ENCODE peak calls at places on chromosomes 4 and X, in seven cellular contexts. P is NCI-H1694 treated with DMSO at 0.1 percent for 48 hours; U is ovary; W is H7; Q is omental fat pad; D is activated CD4-positive, alpha-beta T cell treated with anti-CD3 and anti-CD28 coated beads, Interleukin-2, amount 10 ng/mL, durations not matched to agents 7 days and 5 days; A is H1. I is an unnamed sample.

GRCh38 chrX:122272011-122272410 is 912.1 kb upstream of the GRIA3 start:
- DNase-seq in P (no peak), U (no peak), W (no peak), Q (no peak), D (no peak), A (no peak), I (no peak)

GRCh38 chrX:140526138-140526537 is 21.3 kb upstream of the SOX3 start:
- DNase-seq in P (no peak), U (no peak), W (peak), Q (no peak), D (no peak), A (no peak), I (no peak)

GRCh38 chrX:12614266-12614665 is 176.9 kb upstream of the PRPS2 start:
- DNase-seq in P (no peak), U (no peak), W (no peak), Q (no peak), D (no peak), A (no peak), I (no peak)

GRCh38 chr4:55819634-55820033 is at the start of gene EXOC1L:
- DNase-seq in P (no peak), U (peak), W (peak), Q (no peak), D (no peak), A (peak), I (no peak)

GRCh38 chrX:72046447-72046846 is 85.3 kb downstream of the RTL5 start:
- DNase-seq in P (no peak), U (no peak), W (no peak), Q (no peak), D (no peak), A (no peak), I (peak)

GRCh38 chr4:48409203-48409602 is 67.9 kb downstream of the SLAIN2 start:
- DNase-seq in P (no peak), U (no peak), W (no peak), Q (no peak), D (no peak), A (no peak), I (no peak)

GRCh38 chr4:178414042-178414441 is 971.8 kb upstream of the AGA start:
- DNase-seq in P (no peak), U (no peak), W (no peak), Q (no peak), D (no peak), A (no peak), I (no peak)

GRCh38 chr4:183860110-183860509 is 45.0 kb upstream of the STOX2 start:
- DNase-seq in P (no peak), U (no peak), W (no peak), Q (no peak), D (no peak), A (no peak), I (no peak)

GRCh38 chrX:110733166-110733565 is 62.5 kb downstream of the CHRDL1 start:
- DNase-seq in P (no peak), U (no peak), W (no peak), Q (no peak), D (no peak), A (no peak), I (no peak)

GRCh38 chrX:123959281-123960063 is 2.0 kb upstream of the STAG2 start:
- DNase-seq in P (no peak), U (peak), W (peak), Q (no peak), D (peak), A (no peak), I (peak)

GRCh38 chrX:118973389-118974087 is 880 bp upstream of the LONRF3 start:
- DNase-seq in P (no peak), U (peak), W (peak), Q (no peak), D (no peak), A (no peak), I (no peak)

GRCh38 chr4:73137121-73137520 is 67.6 kb upstream of the COX18 start:
- DNase-seq in P (no peak), U (no peak), W (no peak), Q (no peak), D (no peak), A (no peak), I (no peak)

GRCh38 chr4:16707874-16708273 is 190.6 kb downstream of the LDB2 start:
- DNase-seq in P (no peak), U (no peak), W (no peak), Q (no peak), D (no peak), A (no peak), I (no peak)

GRCh38 chr4:56648245-56649151 is 32.6 kb downstream of the HOPX start:
- DNase-seq in P (no peak), U (no peak), W (no peak), Q (no peak), D (no peak), A (no peak), I (no peak)

GRCh38 chr4:39151120-39151713 is 31.1 kb upstream of the WDR19 start:
- DNase-seq in P (no peak), U (no peak), W (no peak), Q (no peak), D (no peak), A (no peak), I (no peak)

GRCh38 chrX:24732705-24733104 is 39.0 kb downstream of the POLA1 start:
- DNase-seq in P (no peak), U (no peak), W (no peak), Q (no peak), D (no peak), A (no peak), I (no peak)

GRCh38 chr4:26406346-26406975 is 83.8 kb downstream of the CCKAR start:
- DNase-seq in P (no peak), U (no peak), W (no peak), Q (no peak), D (no peak), A (no peak), I (no peak)

GRCh38 chr4:25888781-25889180 is 25.2 kb upstream of the SMIM20 start:
- DNase-seq in P (no peak), U (no peak), W (no peak), Q (no peak), D (no peak), A (no peak), I (no peak)

GRCh38 chrX:27626066-27626465 is 35.9 kb downstream of the DCAF8L2 start:
- DNase-seq in P (no peak), U (no peak), W (no peak), Q (no peak), D (no peak), A (no peak), I (no peak)

GRCh38 chr4:109548655-109549054 is 11.4 kb upstream of the MCUB start:
- DNase-seq in P (no peak), U (no peak), W (no peak), Q (no peak), D (no peak), A (no peak), I (no peak)

GRCh38 chr4:27154706-27155105 is 294.1 kb downstream of the STIM2 start:
- DNase-seq in P (no peak), U (no peak), W (no peak), Q (no peak), D (no peak), A (no peak), I (no peak)

GRCh38 chrX:25925956-25926355 is 212.2 kb upstream of the MAGEB18 start:
- DNase-seq in P (no peak), U (no peak), W (no peak), Q (no peak), D (no peak), A (no peak), I (no peak)

GRCh38 chr4:19575959-19576358 is 675.7 kb upstream of the SLIT2 start:
- DNase-seq in P (no peak), U (no peak), W (no peak), Q (no peak), D (no peak), A (no peak), I (no peak)

GRCh38 chrX:84047339-84047738 is 140.7 kb downstream of the RPS6KA6 start:
- DNase-seq in P (no peak), U (no peak), W (no peak), Q (no peak), D (no peak), A (no peak), I (no peak)

GRCh38 chrX:257681-258289 is 23.4 kb upstream of the PLCXD1 start:
- DNase-seq in P (no peak), U (no peak), W (peak), Q (no peak), D (no peak), A (no peak), I (peak)

GRCh38 chr4:147969573-147969972 is 237.7 kb downstream of the ARHGAP10 start:
- DNase-seq in P (no peak), U (no peak), W (no peak), Q (no peak), D (no peak), A (no peak), I (no peak)

GRCh38 chr4:127781303-127782024 is 658 bp upstream of the HSPA4L start:
- DNase-seq in P (no peak), U (no peak), W (peak), Q (no peak), D (peak), A (no peak), I (peak)

I was measured in ureter.